ENCODE peak calls at places on chromosomes 1 and 21, in seven cellular contexts. U is H1, A is K562, Q is transverse colon, B is suprapubic skin, L is upper lobe of left lung, C is SK-N-SH. J is an unnamed sample. For H3K36me3 and H3K27me3, the result is how much of the 10 kb centered on the place peaks cover.

GRCh38 chr1:168552961-168553360 is 9.2 kb upstream of the XCL2 start:
- DNase-seq in U (no peak), A (no peak), Q (no peak), B (no peak), L (no peak), C (no peak), J (no peak)

GRCh38 chr1:115176189-115176588 is 86.9 kb upstream of the TSPAN2 start:
- DNase-seq in U (no peak), A (no peak), Q (no peak), B (no peak), L (no peak), C (no peak), J (no peak)

GRCh38 chr1:89545264-89546038 is 20.8 kb downstream of the LRRC8B start:
- DNase-seq in U (no peak), A (peak), Q (no peak), B (no peak), L (no peak), C (no peak), J (no peak)

GRCh38 chr1:201008666-201009360 is 14.7 kb downstream of the KIF21B start:
- DNase-seq in U (no peak), A (no peak), Q (no peak), B (no peak), L (no peak), C (no peak), J (no peak)

GRCh38 chr1:150807257-150807637 is 813 bp downstream of the CTSK start:
- DNase-seq in U (no peak), A (no peak), Q (no peak), B (no peak), L (no peak), C (no peak), J (no peak)

GRCh38 chr1:243346481-243346880 is 90.6 kb downstream of the SDCCAG8 start:
- DNase-seq in U (no peak), A (no peak), Q (no peak), B (no peak), L (no peak), C (no peak), J (no peak)

GRCh38 chr1:167442854-167443565 is 75.3 kb downstream of the CD247 start:
- DNase-seq in U (no peak), A (no peak), Q (no peak), B (peak), L (no peak), C (no peak), J (no peak)

GRCh38 chr1:184752656-184753055 is 2.0 kb downstream of the EDEM3 start:
- DNase-seq in U (no peak), A (no peak), Q (no peak), B (no peak), L (no peak), C (no peak), J (no peak)

GRCh38 chr1:36471830-36472641 is 7.9 kb upstream of the MRPS15 start:
- DNase-seq in U (no peak), A (no peak), Q (no peak), B (no peak), L (no peak), C (no peak), J (no peak)

GRCh38 chr21:34946385-34947121 is 102.5 kb downstream of the RUNX1 start:
- DNase-seq in U (no peak), A (no peak), Q (no peak), B (no peak), L (no peak), C (no peak), J (no peak)

GRCh38 chr1:242467556-242468145 is 56.8 kb downstream of the PLD5 start:
- DNase-seq in U (peak), A (peak), Q (peak), B (no peak), L (no peak), C (peak), J (no peak)

GRCh38 chr1:238916828-238917227 is 469.5 kb upstream of the CHRM3 start:
- DNase-seq in U (no peak), A (no peak), Q (no peak), B (no peak), L (no peak), C (no peak), J (no peak)
- H3K36me3 ChIP-seq in U (under half), A (under half), Q (under half), B (under half), L (under half), C (under half), J (under half)

GRCh38 chr1:119766374-119766794 is 2.3 kb downstream of the HMGCS2 start:
- DNase-seq in U (no peak), A (no peak), Q (no peak), B (no peak), L (no peak), C (no peak), J (no peak)
- H3K27me3 ChIP-seq in U (under half), A (under half), Q (under half), B (under half), L (under half), C (under half), J (under half)

DNA sequence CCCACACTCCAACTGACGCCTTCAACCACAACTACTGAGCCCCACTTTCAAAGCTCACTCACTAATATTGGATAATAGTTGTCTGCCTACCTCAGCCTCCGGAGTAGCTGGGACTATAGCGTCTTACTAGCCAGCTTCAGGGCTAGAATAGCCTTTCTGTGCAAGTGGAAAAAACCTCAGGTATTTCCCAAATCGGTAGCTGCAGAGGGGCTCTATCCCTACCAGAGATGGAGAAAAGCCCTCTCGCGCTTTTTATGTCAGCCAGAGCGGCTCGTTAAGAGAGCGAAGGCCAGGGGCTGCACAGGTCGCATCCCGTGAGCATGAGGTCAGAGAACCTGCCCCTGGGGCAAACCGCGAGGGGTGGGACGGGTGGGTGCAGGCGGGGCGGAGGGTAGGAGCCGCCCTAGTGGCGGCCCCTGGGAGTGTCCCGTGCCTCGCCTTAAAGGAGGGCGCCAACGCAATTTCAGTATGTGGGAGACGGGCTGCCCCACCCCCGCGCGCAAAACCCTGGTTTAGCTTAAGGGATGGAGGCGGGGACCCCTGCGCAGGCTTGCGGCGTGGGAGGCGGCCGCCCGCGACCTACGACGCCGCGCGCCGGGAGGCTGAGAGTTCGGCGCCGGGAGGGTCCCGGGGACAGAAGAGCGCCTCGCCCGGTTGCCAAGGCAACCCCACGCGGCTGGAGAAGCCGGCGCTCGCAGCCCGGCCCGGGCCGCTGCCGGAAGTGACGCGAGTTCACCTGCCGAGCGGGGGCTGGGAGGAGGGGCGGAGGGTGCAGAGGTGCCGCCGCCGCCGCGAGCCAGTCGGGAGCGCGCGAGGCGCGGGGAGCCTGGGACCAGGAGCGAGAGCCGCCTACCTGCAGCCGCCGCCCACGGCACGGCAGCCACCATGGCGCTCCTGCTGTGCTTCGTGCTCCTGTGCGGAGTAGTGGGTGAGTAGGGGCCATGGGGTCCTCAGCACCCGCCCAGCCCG is at the start of gene CXADR:
- DNase-seq in U (peak), A (peak), Q (peak), B (no peak), L (peak), C (peak), J (no peak)
- TF ChIP-seq EP300 in U (peak), A (no peak), Q (no peak), B (no peak), L (no peak), C (no peak), J (no peak)

DNA sequence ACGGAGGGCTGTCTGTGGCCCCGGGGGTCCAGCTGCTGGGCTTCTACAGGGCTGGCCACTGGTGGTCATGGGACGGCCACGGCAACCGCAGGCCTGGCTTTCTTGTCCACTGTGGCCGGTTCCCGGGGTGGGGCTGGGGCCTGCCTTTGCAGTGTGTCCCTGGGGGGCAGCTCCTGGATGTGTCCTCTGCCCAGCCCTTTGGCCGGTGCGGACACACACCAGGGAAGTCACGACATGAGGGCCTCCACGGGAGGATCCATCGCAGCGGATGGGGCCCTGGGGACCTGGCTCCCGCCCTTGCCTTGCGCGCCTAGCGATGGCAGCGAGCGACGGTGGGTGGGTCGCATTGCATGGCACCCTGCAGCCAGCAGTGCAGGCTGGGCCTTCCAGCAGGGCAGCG is 18.0 kb downstream of the PFKL start:
- DNase-seq in U (no peak), A (no peak), Q (no peak), B (no peak), L (peak), C (no peak), J (no peak)
- H3K36me3 ChIP-seq in U (under half), A (half or more), Q (under half), B (half or more), L (half or more), C (under half), J (under half)

GRCh38 chr1:208268541-208269337 is 24.6 kb upstream of the PLXNA2 start:
- DNase-seq in U (no peak), A (no peak), Q (no peak), B (no peak), L (no peak), C (no peak), J (no peak)

GRCh38 chr1:208272311-208272710 is 28.1 kb upstream of the PLXNA2 start:
- DNase-seq in U (no peak), A (no peak), Q (no peak), B (no peak), L (no peak), C (no peak), J (no peak)

GRCh38 chr1:208267896-208268295 is 23.7 kb upstream of the PLXNA2 start:
- DNase-seq in U (no peak), A (no peak), Q (no peak), B (no peak), L (no peak), C (no peak), J (no peak)

GRCh38 chr1:208270679-208271111 is 26.5 kb upstream of the PLXNA2 start:
- DNase-seq in U (no peak), A (no peak), Q (no peak), B (no peak), L (no peak), C (no peak), J (no peak)

DNA sequence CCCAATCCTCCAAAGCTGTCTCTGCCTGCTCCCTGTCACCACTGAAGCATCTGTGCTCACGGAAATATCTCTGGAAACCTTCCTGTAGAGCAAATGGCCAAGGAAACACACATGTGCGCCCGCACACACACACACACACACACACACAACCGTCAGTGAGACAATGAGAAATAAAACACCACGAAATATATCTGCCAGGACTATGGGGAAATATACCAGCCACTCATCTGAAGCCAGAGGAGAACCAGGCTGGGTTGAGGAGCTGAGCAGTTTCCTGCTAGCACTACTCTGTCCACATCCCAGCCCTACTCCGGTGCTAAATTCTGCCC is 25.1 kb upstream of the PLXNA2 start:
- DNase-seq in U (no peak), A (no peak), Q (no peak), B (no peak), L (no peak), C (no peak), J (no peak)
- H3K27me3 ChIP-seq in U (under half), A (under half), Q (under half), B (under half), L (under half), C (under half), J (under half)

GRCh38 chr21:38249256-38249655 is 7.5 kb upstream of the KCNJ15 start:
- DNase-seq in U (no peak), A (no peak), Q (no peak), B (no peak), L (no peak), C (no peak), J (no peak)
- TF ChIP-seq EP300 in U (no peak), A (no peak), Q (no peak), B (no peak), L (no peak), C (no peak), J (no peak)

J was measured in sigmoid colon.